ENCODE peak calls at places on chromosomes 3 and 15, in eight cellular contexts. P is mesendoderm, L is SK-N-SH, E is Panc1, I is suprapubic skin, T is right cardiac atrium, D is H9, Y is Karpas-422. G is an unnamed sample. For H3K27me3 and H3K4me1, the result is how much of the 10 kb centered on the place peaks cover.

GRCh38 chr15:69896606-69897005 is 201.1 kb downstream of the TLE3 start:
- DNase-seq in L (no peak), P (no peak), I (no peak), D (no peak), E (no peak), T (no peak), Y (no peak), G (no peak)

GRCh38 chr3:150236683-150237082 is 171.4 kb upstream of the TSC22D2 start:
- DNase-seq in Y (no peak), E (no peak), I (no peak), L (no peak), D (no peak), T (no peak), P (no peak), G (no peak)

GRCh38 chr3:74751775-74752174 is 137.3 kb upstream of the CNTN3 start:
- DNase-seq in D (no peak), L (no peak), I (no peak), P (no peak), E (no peak), Y (no peak), T (no peak), G (no peak)

GRCh38 chr3:153165211-153165815 is 3.3 kb downstream of the RAP2B start:
- DNase-seq in T (no peak), D (no peak), Y (no peak), L (no peak), P (peak), E (no peak), I (no peak), G (no peak)

GRCh38 chr3:142987080-142987700 is 14.2 kb upstream of the U2SURP start:
- DNase-seq in D (no peak), Y (peak), T (no peak), E (no peak), P (peak), L (peak), I (no peak), G (no peak)

GRCh38 chr15:55526559-55527036 is 18.6 kb upstream of the DNAAF4 start:
- DNase-seq in P (peak), L (peak), D (peak), E (no peak), I (no peak), T (no peak), Y (peak), G (no peak)

GRCh38 chr15:66935121-66935520 is 130.3 kb upstream of the SMAD3 start:
- DNase-seq in T (no peak), E (no peak), Y (no peak), I (peak), P (no peak), D (no peak), L (no peak), G (no peak)

GRCh38 chr3:55191911-55192787 is 264.3 kb upstream of the LRTM1 start:
- DNase-seq in P (no peak), Y (no peak), I (no peak), E (no peak), T (no peak), D (no peak), L (no peak), G (no peak)

GRCh38 chr15:31079519-31079918 is 22.0 kb downstream of the TRPM1 start:
- DNase-seq in P (peak), D (peak), Y (no peak), E (no peak), L (no peak), I (no peak), T (no peak), G (no peak)

GRCh38 chr15:89419370-89419984 is 76.9 kb downstream of the RHCG start:
- DNase-seq in E (no peak), T (peak), Y (peak), L (no peak), I (no peak), P (peak), D (peak), G (no peak)

GRCh38 chr3:149727676-149728075 is 24.6 kb downstream of the COMMD2 start:
- DNase-seq in E (no peak), P (no peak), Y (no peak), T (no peak), I (no peak), L (no peak), D (no peak), G (no peak)

GRCh38 chr3:177679568-177680441 is 482.5 kb upstream of the TBL1XR1 start:
- DNase-seq in L (peak), I (no peak), T (peak), D (no peak), P (peak), Y (no peak), E (no peak), G (no peak)

GRCh38 chr3:46705751-46706572 is 4.8 kb downstream of the TMIE start:
- DNase-seq in D (no peak), E (no peak), L (no peak), P (peak), Y (no peak), I (peak), T (peak), G (no peak)

GRCh38 chr15:90097475-90097874 is 4.8 kb downstream of the IDH2 start:
- DNase-seq in T (no peak), D (no peak), L (no peak), Y (peak), I (no peak), P (no peak), E (no peak), G (no peak)

GRCh38 chr15:96316953-96317629 is 13.4 kb upstream of the NR2F2 start:
- DNase-seq in Y (no peak), I (no peak), T (no peak), E (no peak), L (no peak), P (peak), D (no peak), G (no peak)
- H3K27me3 ChIP-seq in Y (under half), I (half or more), T (under half), E (under half), L (under half), P (under half), D (under half), G (under half)

GRCh38 chr3:93861021-93861420 is 112.7 kb downstream of the PROS1 start:
- DNase-seq in L (no peak), D (no peak), I (no peak), T (no peak), P (no peak), Y (no peak), E (no peak), G (no peak)
- H3K4me1 ChIP-seq in L (under half), D (under half), I (under half), T (under half), P (under half), Y (under half), E (under half), G (under half)

GRCh38 chr3:43246956-43247355 is 39.4 kb upstream of the SNRK start:
- DNase-seq in I (no peak), E (no peak), D (no peak), P (peak), Y (no peak), T (no peak), L (no peak), G (no peak)
- H3K27me3 ChIP-seq in I (under half), E (under half), D (under half), P (under half), Y (under half), T (under half), L (under half), G (under half)

GRCh38 chr15:76340198-76340801 is 3.7 kb downstream of the ISL2 start:
- DNase-seq in P (peak), I (no peak), Y (no peak), D (peak), L (peak), T (peak), E (no peak), G (no peak)
- H3K4me1 ChIP-seq in P (under half), I (half or more), Y (under half), D (under half), L (under half), T (under half), E (under half), G (under half)

DNA sequence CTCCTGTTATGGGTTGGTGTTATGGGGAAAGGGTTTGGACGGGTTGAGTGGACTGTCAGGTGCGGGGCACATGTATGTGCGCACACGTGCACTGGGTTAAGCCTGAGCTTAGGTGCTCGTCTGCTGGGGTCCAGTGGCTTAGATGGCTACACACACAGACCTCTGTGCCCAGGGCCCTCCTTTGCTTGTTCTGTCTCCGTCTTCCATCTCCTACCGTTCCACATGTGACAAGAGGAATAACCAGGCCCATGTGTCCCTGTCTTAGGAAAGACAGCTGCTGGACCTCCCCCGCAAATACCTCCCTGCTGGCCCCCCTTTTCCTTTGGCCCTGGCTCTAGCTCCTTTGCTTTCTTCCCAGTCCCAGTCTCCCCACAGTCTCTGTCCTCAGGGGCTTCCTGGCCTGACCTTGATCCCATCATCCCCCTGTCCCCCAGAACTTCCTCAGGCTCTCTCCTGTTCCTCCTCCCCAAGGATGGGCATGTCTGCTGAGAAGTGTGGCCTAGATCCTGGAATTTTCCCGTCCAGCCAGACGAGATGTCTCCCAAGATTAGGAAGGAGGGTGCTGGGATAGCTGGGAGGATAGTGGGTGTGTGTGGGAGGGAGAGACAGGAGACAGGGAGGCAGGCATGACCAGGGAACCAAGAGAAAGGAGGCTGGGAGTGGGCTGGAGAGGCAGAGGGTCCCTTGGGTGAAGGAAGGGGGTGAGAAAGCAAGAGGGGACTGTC is 805 bp upstream of the THPO start:
- DNase-seq in I (no peak), Y (no peak), L (no peak), D (no peak), T (no peak), E (no peak), P (no peak), G (no peak)
- H3K27me3 ChIP-seq in I (under half), Y (under half), L (under half), D (under half), T (under half), E (under half), P (under half), G (under half)

G was measured in breast epithelium.